ENCODE peak calls at places on chromosome 1, in five cellular contexts. One of them, this sample, is unnamed. For H3K4me1, the result is how much of the 10 kb centered on the place peaks cover.

GRCh38 chr1:227949954-227950734 is 2.4 kb upstream of the WNT9A start:
- DNase-seq in ovary: no peak
- DNase-seq in tibial artery: peak
- DNase-seq in IMR-90: no peak
- DNase-seq in colonic mucosa: peak
- DNase-seq in this sample: no peak

GRCh38 chr1:94279048-94279447 is 41.7 kb upstream of the ARHGAP29 start:
- DNase-seq in tibial artery: no peak
- DNase-seq in colonic mucosa: no peak
- DNase-seq in IMR-90: peak
- DNase-seq in ovary: no peak
- DNase-seq in this sample: no peak

GRCh38 chr1:167420510-167420909 is 97.8 kb downstream of the CD247 start:
- DNase-seq in ovary: no peak
- DNase-seq in colonic mucosa: no peak
- DNase-seq in tibial artery: no peak
- DNase-seq in IMR-90: no peak
- DNase-seq in this sample: no peak

GRCh38 chr1:210908257-210908656 is 225.7 kb downstream of the KCNH1 start:
- DNase-seq in IMR-90: no peak
- DNase-seq in tibial artery: no peak
- DNase-seq in colonic mucosa: no peak
- DNase-seq in ovary: no peak
- DNase-seq in this sample: no peak

GRCh38 chr1:203362561-203363055 is 11.7 kb upstream of the FMOD start:
- DNase-seq in ovary: no peak
- DNase-seq in tibial artery: no peak
- DNase-seq in colonic mucosa: no peak
- DNase-seq in IMR-90: no peak
- DNase-seq in this sample: no peak

GRCh38 chr1:201626629-201627275 is 87.8 kb downstream of the NAV1 start:
- DNase-seq in colonic mucosa: no peak
- DNase-seq in ovary: no peak
- DNase-seq in IMR-90: no peak
- DNase-seq in tibial artery: no peak
- DNase-seq in this sample: no peak

GRCh38 chr1:206479164-206480125 is 9.2 kb downstream of the IKBKE start:
- DNase-seq in colonic mucosa: peak
- DNase-seq in IMR-90: peak
- DNase-seq in tibial artery: peak
- DNase-seq in ovary: peak
- DNase-seq in this sample: peak

GRCh38 chr1:218467101-218467728 is 122.1 kb downstream of the TGFB2 start:
- DNase-seq in tibial artery: no peak
- DNase-seq in colonic mucosa: no peak
- DNase-seq in IMR-90: peak
- DNase-seq in ovary: no peak
- DNase-seq in this sample: no peak

GRCh38 chr1:21833392-21833976 is 21.4 kb downstream of the LDLRAD2 start:
- DNase-seq in colonic mucosa: no peak
- DNase-seq in IMR-90: no peak
- DNase-seq in ovary: no peak
- DNase-seq in tibial artery: no peak
- DNase-seq in this sample: no peak

GRCh38 chr1:177077734-177078489 is 86.6 kb downstream of the ASTN1 start:
- DNase-seq in ovary: no peak
- DNase-seq in tibial artery: no peak
- DNase-seq in IMR-90: no peak
- DNase-seq in colonic mucosa: no peak
- DNase-seq in this sample: no peak

GRCh38 chr1:37822942-37823865 is 15.2 kb upstream of the YRDC start:
- DNase-seq in tibial artery: no peak
- DNase-seq in IMR-90: peak
- DNase-seq in colonic mucosa: no peak
- DNase-seq in ovary: no peak
- DNase-seq in this sample: no peak

GRCh38 chr1:43358121-43358745 is 548 bp upstream of the CDC20 start:
- DNase-seq in colonic mucosa: peak
- DNase-seq in ovary: no peak
- DNase-seq in IMR-90: peak
- DNase-seq in tibial artery: no peak
- DNase-seq in this sample: peak

GRCh38 chr1:5311634-5312298 is 657.4 kb downstream of the AJAP1 start:
- DNase-seq in colonic mucosa: no peak
- DNase-seq in ovary: no peak
- DNase-seq in IMR-90: no peak
- DNase-seq in tibial artery: no peak
- DNase-seq in this sample: no peak

GRCh38 chr1:234886081-234886874 is 242.4 kb downstream of the TOMM20 start:
- DNase-seq in tibial artery: peak
- DNase-seq in ovary: peak
- DNase-seq in colonic mucosa: no peak
- DNase-seq in IMR-90: no peak
- DNase-seq in this sample: no peak

GRCh38 chr1:23774174-23774880 is 3.9 kb upstream of the PITHD1 start:
- DNase-seq in IMR-90: no peak
- DNase-seq in colonic mucosa: no peak
- DNase-seq in tibial artery: no peak
- DNase-seq in ovary: no peak
- DNase-seq in this sample: no peak

GRCh38 chr1:46535063-46535462 is 16.4 kb downstream of the KNCN start:
- DNase-seq in IMR-90: no peak
- DNase-seq in colonic mucosa: peak
- DNase-seq in tibial artery: no peak
- DNase-seq in ovary: no peak
- DNase-seq in this sample: peak

GRCh38 chr1:237035759-237036158 is 6.2 kb upstream of the RYR2 start:
- DNase-seq in tibial artery: no peak
- DNase-seq in ovary: no peak
- DNase-seq in IMR-90: no peak
- DNase-seq in colonic mucosa: no peak
- DNase-seq in this sample: no peak

GRCh38 chr1:206020393-206021007 is 3.2 kb downstream of the CTSE start:
- DNase-seq in tibial artery: no peak
- DNase-seq in colonic mucosa: no peak
- DNase-seq in IMR-90: no peak
- DNase-seq in ovary: no peak
- DNase-seq in this sample: no peak

GRCh38 chr1:216173315-216173714 is 249.9 kb downstream of the USH2A start:
- DNase-seq in ovary: no peak
- DNase-seq in IMR-90: peak
- DNase-seq in colonic mucosa: no peak
- DNase-seq in tibial artery: no peak
- DNase-seq in this sample: no peak

GRCh38 chr1:8666394-8667167 is 150.9 kb downstream of the RERE start:
- DNase-seq in colonic mucosa: no peak
- DNase-seq in tibial artery: no peak
- DNase-seq in IMR-90: peak
- DNase-seq in ovary: no peak
- DNase-seq in this sample: no peak

DNA sequence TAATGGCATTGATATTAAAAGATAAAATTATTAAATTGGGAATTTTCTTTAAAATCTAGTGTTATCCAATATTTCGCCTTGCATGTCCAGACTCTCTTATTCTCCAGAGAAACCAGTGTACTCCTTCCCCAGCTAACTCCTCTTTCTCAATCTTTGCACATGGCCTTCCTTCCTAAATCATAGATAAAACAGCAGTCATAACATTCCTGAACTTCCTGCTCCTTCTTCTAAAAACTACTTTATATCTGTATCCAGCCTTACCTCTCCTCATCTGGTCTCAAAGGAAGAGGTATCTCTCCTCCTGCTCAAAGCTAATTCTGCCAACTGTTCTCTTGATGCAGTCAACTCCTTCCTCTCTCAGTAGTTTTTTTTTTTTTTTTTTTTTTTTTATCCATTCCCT is 39.5 kb upstream of the NEK7 start:
- DNase-seq in colonic mucosa: no peak
- DNase-seq in ovary: no peak
- DNase-seq in IMR-90: no peak
- DNase-seq in tibial artery: no peak
- DNase-seq in this sample: no peak
- H3K4me1 ChIP-seq in colonic mucosa: under half
- H3K4me1 ChIP-seq in ovary: under half
- H3K4me1 ChIP-seq in IMR-90: under half
- H3K4me1 ChIP-seq in tibial artery: half or more
- H3K4me1 ChIP-seq in this sample: under half

GRCh38 chr1:30132602-30133271 is 590.6 kb downstream of the MATN1 start:
- DNase-seq in IMR-90: no peak
- DNase-seq in colonic mucosa: no peak
- DNase-seq in ovary: no peak
- DNase-seq in tibial artery: no peak
- DNase-seq in this sample: no peak

GRCh38 chr1:30135729-30136128 is 587.7 kb downstream of the MATN1 start:
- DNase-seq in colonic mucosa: no peak
- DNase-seq in ovary: no peak
- DNase-seq in IMR-90: no peak
- DNase-seq in tibial artery: no peak
- DNase-seq in this sample: no peak

GRCh38 chr1:30130106-30130505 is 593.3 kb downstream of the MATN1 start:
- DNase-seq in ovary: no peak
- DNase-seq in tibial artery: no peak
- DNase-seq in IMR-90: no peak
- DNase-seq in colonic mucosa: no peak
- DNase-seq in this sample: no peak

GRCh38 chr1:30134466-30135217 is 588.7 kb downstream of the MATN1 start:
- DNase-seq in IMR-90: no peak
- DNase-seq in ovary: no peak
- DNase-seq in colonic mucosa: no peak
- DNase-seq in tibial artery: no peak
- DNase-seq in this sample: no peak

DNA sequence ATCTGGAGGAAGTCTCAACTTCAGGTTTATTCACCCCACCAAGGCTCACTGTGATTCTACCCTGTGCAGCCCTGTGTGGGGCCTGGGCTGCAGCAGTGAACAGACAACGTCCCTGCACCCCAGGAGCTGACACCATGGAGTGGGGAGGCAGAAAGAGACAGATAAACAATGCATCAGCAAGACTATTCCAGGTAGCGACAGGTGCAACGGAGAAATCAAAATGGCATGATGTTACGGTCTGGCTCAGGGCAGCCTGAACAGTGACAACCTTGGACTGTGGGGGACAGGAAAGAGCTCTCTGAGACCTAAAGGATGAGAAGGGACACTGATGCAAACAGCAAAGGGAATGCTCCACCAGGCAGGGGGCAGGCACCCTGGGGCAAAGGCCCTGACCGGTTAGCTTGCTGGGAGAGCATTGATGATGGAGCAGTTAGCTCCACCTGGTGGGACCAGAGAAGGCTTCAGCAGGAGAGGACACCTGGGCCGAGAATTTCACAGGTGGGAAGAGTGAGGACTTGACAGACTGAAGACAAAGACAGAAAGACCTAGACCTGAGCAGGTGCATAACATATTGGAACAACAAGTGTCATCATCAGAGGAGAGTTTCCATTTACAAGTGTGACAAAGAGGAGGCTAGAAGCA is 589.9 kb downstream of the MATN1 start:
- DNase-seq in ovary: no peak
- DNase-seq in colonic mucosa: no peak
- DNase-seq in tibial artery: no peak
- DNase-seq in IMR-90: no peak
- DNase-seq in this sample: no peak
- TF ChIP-seq CTCF in ovary: no peak
- TF ChIP-seq CTCF in colonic mucosa: no peak
- TF ChIP-seq CTCF in tibial artery: no peak
- TF ChIP-seq CTCF in IMR-90: no peak
- TF ChIP-seq CTCF in this sample: peak

GRCh38 chr1:183235503-183235902 is 49.4 kb downstream of the LAMC2 start:
- DNase-seq in colonic mucosa: no peak
- DNase-seq in ovary: peak
- DNase-seq in tibial artery: no peak
- DNase-seq in IMR-90: no peak
- DNase-seq in this sample: no peak

GRCh38 chr1:183237046-183237445 is 51.0 kb downstream of the LAMC2 start:
- DNase-seq in tibial artery: no peak
- DNase-seq in colonic mucosa: no peak
- DNase-seq in IMR-90: no peak
- DNase-seq in ovary: no peak
- DNase-seq in this sample: no peak

GRCh38 chr1:183233113-183233512 is 47.0 kb downstream of the LAMC2 start:
- DNase-seq in colonic mucosa: no peak
- DNase-seq in tibial artery: no peak
- DNase-seq in ovary: no peak
- DNase-seq in IMR-90: no peak
- DNase-seq in this sample: no peak

GRCh38 chr1:183236158-183236725 is 50.2 kb downstream of the LAMC2 start:
- DNase-seq in colonic mucosa: no peak
- DNase-seq in ovary: no peak
- DNase-seq in tibial artery: no peak
- DNase-seq in IMR-90: no peak
- DNase-seq in this sample: peak

DNA sequence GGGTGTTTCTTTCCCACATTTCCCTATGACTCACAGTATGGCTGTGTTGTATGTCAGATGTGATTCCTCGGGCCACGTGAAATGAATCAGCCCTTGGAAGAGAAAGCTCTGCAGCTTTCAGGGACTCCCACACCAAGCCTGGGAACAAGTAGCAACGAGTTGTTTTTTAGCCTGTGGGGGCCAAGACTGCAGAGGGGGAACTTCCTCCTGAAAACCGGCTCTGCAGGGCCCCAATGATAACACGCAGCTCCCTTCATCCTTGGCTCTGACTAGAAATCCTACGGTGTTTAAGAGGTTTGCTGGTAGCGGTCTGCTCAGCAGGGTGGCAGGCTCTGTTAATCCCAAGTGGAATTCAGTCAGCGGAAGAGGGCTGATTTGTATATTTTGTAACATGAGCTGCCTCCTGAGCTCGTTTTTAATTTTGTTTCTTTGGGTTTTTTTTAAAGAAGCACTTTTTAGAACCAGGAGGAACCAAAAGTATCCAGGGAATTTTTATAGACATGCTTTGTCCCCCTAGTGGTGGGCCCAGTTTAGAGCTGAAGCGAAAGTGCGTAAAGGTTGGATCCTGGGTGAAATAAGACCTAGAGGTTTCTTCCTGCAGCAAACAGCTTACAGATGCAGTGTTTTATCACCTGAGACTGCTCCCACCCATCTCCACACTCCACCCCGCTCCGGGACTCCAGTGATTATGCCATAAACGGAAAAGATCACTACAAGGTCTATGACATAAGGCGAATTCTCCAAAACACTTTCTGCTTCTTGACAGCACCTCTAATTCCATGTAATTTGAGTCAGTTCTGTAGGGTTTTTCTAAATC is 48.8 kb downstream of the LAMC2 start:
- DNase-seq in IMR-90: peak
- DNase-seq in colonic mucosa: peak
- DNase-seq in ovary: peak
- DNase-seq in tibial artery: peak
- DNase-seq in this sample: peak
- H3K4me1 ChIP-seq in IMR-90: under half
- H3K4me1 ChIP-seq in colonic mucosa: under half
- H3K4me1 ChIP-seq in ovary: under half
- H3K4me1 ChIP-seq in tibial artery: under half
- H3K4me1 ChIP-seq in this sample: half or more

GRCh38 chr1:3471356-3472087 is 17.1 kb downstream of the ARHGEF16 start:
- DNase-seq in ovary: peak
- DNase-seq in IMR-90: peak
- DNase-seq in tibial artery: no peak
- DNase-seq in colonic mucosa: no peak
- DNase-seq in this sample: peak
- TF ChIP-seq CTCF in ovary: peak
- TF ChIP-seq CTCF in IMR-90: peak
- TF ChIP-seq CTCF in tibial artery: peak
- TF ChIP-seq CTCF in colonic mucosa: no peak
- TF ChIP-seq CTCF in this sample: peak

This sample was measured in Caco-2.